ENCODE peak calls at places on chromosomes 11 and 22, in four cellular contexts. B is neuronal stem cell, M is IMR-90, C is mesendoderm. A is an unnamed sample.

GRCh38 chr11:104089481-104089880 is 53.0 kb downstream of the DDI1 start:
- DNase-seq in C (no peak), B (no peak), M (no peak), A (no peak)

GRCh38 chr11:123137496-123138270 is 57.4 kb downstream of the CLMP start:
- DNase-seq in M (peak; percentile 75), C (peak; percentile 91), B (peak; percentile 20), A (peak; percentile 43)

GRCh38 chr11:608751-609354 is 6.9 kb downstream of the IRF7 start:
- DNase-seq in C (no peak), M (no peak), B (no peak), A (no peak)

GRCh38 chr11:100676901-100677300 is 10.2 kb upstream of the ARHGAP42 start:
- DNase-seq in M (peak; percentile 49), B (no peak), C (peak; percentile 95), A (peak; percentile 87)

GRCh38 chr11:21115999-21116398 is 446.6 kb downstream of the NELL1 start:
- DNase-seq in M (no peak), C (no peak), B (no peak), A (no peak)

GRCh38 chr22:49373801-49374226 is 453.9 kb downstream of the BRD1 start:
- DNase-seq in C (no peak), B (no peak), M (no peak), A (no peak)

GRCh38 chr11:86719781-86720463 is 47.5 kb upstream of the ME3 start:
- DNase-seq in M (peak; percentile 85), C (peak; percentile 91), B (no peak), A (peak; percentile 41)

GRCh38 chr22:30667092-30667485 is 586 bp downstream of the DUSP18 start:
- DNase-seq in C (no peak), M (no peak), B (no peak), A (no peak)

GRCh38 chr11:111356660-111357048 is 22.4 kb downstream of the POU2AF1 start:
- DNase-seq in B (no peak), M (no peak), C (no peak), A (no peak)

GRCh38 chr11:64750361-64751054 is 6.6 kb upstream of the RASGRP2 start:
- DNase-seq in B (no peak), C (no peak), M (no peak), A (no peak)

GRCh38 chr11:1150095-1150494 is 7.7 kb upstream of the MUC5AC start:
- DNase-seq in M (no peak), C (no peak), B (no peak), A (no peak)

GRCh38 chr11:77793972-77794371 is 26.6 kb downstream of the RSF1 start:
- DNase-seq in B (no peak), C (no peak), M (no peak), A (no peak)

GRCh38 chr11:115085461-115086220 is 407.3 kb downstream of the NXPE2 start:
- DNase-seq in C (no peak), B (no peak), M (no peak), A (peak; percentile 88)

GRCh38 chr11:103257360-103257759 is 148.1 kb downstream of the DYNC2H1 start:
- DNase-seq in C (peak; percentile 63), B (no peak), M (peak; percentile 49), A (no peak)

GRCh38 chr11:75147191-75147874 is 3.6 kb upstream of the SLCO2B1 start:
- DNase-seq in C (peak; percentile 25), B (no peak), M (no peak), A (no peak)

GRCh38 chr22:36360011-36360410 is 27.8 kb downstream of the MYH9 start:
- DNase-seq in M (no peak), B (no peak), C (peak; percentile 92), A (peak; percentile 64)

GRCh38 chr11:31645747-31646146 is 136.2 kb downstream of the ELP4 start:
- DNase-seq in M (peak; percentile 88), B (no peak), C (no peak), A (peak; percentile 47)

GRCh38 chr11:55655096-55655495 is 6.9 kb upstream of the OR4C6 start:
- DNase-seq in M (no peak), B (no peak), C (no peak), A (no peak)

GRCh38 chr11:2769779-2770555 is 70.2 kb upstream of the KCNQ1OT1 start:
- DNase-seq in C (no peak), M (no peak), B (no peak), A (no peak)

GRCh38 chr22:37500745-37501144 is 14.6 kb upstream of the MFNG start:
- DNase-seq in M (no peak), C (no peak), B (no peak), A (no peak)
- H3K4me1 ChIP-seq in M (peaks cover 24% of the 10 kb centered on the region), C (peaks cover 11% of the 10 kb centered on the region), B (peaks cover 15% of the 10 kb centered on the region), A (peaks cover 27% of the 10 kb centered on the region)

DNA sequence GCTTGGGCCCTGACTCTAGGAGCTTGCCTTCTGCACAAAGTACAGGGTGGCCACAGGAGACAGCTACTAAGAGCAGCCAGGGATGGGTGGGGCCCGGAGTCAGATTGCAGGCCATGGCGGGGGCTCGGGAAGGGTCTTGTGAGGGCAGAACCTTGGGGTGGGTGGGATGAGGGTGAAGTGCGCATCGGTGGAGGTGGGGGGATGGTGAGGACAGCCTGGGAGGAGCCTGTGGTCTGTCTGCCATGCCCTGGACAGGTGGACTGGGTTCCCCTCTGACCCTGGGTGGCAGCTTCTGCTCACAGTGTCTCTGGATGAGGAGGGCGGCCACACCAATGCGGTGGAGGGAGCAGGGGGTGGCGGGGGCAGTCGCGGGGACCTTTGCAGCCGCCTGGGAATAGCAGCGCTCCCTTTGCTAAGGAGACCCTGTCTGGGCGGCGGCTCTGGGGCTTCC is 288.2 kb downstream of the TBC1D22A start:
- DNase-seq in B (no peak), C (no peak), M (no peak), A (no peak)
- H3K27ac ChIP-seq in B (no peak overlapping the region), C (no peak overlapping the region), M (no peak overlapping the region), A (no peak overlapping the region)

GRCh38 chr11:70662691-70663098 is 264.4 kb downstream of the CTTN start:
- DNase-seq in C (peak; percentile 44), B (no peak), M (no peak), A (no peak)
- H2BK5ac ChIP-seq in C (no peak overlapping the region), B (peak overlapping the region; percentile 84), M (no peak overlapping the region), A (no peak overlapping the region)

GRCh38 chr11:60921259-60921658 is 3.0 kb upstream of the TMEM132A start:
- DNase-seq in C (no peak), M (no peak), B (no peak), A (no peak)
- H3K4me1 ChIP-seq in C (peaks cover 14% of the 10 kb centered on the region), M (peaks cover 17% of the 10 kb centered on the region), B (peaks cover 14% of the 10 kb centered on the region), A (peaks cover 14% of the 10 kb centered on the region)

GRCh38 chr22:20552913-20553401 is 45.5 kb downstream of the MED15 start:
- DNase-seq in M (peak; percentile 83), C (no peak), B (no peak), A (no peak)
- H3K27ac ChIP-seq in M (peak overlapping the region; percentile 83), C (no peak overlapping the region), B (no peak overlapping the region), A (no peak overlapping the region)

GRCh38 chr22:46754110-46754799 is 8.2 kb upstream of the TBC1D22A start:
- DNase-seq in C (no peak), M (peak; percentile 99), B (no peak), A (peak; percentile 84)
- H2BK5ac ChIP-seq in C (no peak overlapping the region), M (peak overlapping the region; percentile 93), B (peak overlapping the region; percentile 10), A (no peak overlapping the region)

DNA sequence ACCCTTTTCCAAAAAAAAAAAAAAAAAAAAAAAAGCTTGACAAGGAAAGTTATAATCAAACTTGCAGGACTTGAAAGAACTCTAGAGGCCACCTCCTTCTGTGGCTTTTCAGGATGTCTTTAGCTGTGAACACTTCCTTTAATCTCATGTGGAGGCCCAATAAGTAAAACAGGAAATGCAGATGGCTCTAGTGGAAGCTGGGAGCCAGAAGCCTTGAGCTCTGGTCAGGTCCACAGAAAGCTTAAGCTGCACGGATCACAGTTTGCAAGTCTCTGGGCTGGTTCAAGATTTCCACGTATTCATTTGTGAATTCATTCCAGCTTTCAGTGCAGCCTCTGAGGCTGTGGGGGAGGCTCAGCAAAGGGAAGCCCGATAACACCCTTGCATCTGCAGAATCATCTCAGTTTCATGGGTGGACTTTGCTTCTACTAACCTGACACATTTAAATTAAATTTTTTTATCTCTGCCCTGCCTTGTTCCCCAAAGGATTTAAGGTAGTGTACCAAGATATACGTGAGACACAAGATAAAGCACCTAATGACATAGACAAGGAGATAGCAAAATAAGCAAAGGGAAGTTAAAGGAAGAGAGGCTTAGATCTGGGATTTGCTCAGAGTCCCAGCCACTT is 65.6 kb downstream of the ISX start:
- DNase-seq in M (no peak), B (no peak), C (peak; percentile 45), A (no peak)
- H3K4me1 ChIP-seq in M (no peaks in the 10 kb centered on the region), B (peaks cover 10% of the 10 kb centered on the region), C (peaks cover 11% of the 10 kb centered on the region), A (no peaks in the 10 kb centered on the region)

GRCh38 chr11:60937144-60937527 is 12.9 kb downstream of the TMEM132A start:
- DNase-seq in M (no peak), B (no peak), C (no peak), A (no peak)
- H3K27ac ChIP-seq in M (no peak overlapping the region), B (no peak overlapping the region), C (no peak overlapping the region), A (no peak overlapping the region)

A was measured in trophoblast cell.